ENCODE peak calls at places on chromosome 4, in nine cellular contexts. One of them, this sample, is unnamed.

GRCh38 chr4:118280501-118281218 is 72.1 kb downstream of the PRSS12 start:
- DNase-seq in prostate gland: peak; percentile 71
- DNase-seq in adrenal gland: peak; percentile 52
- DNase-seq in hepatocyte: peak; percentile 77
- DNase-seq in upper lobe of right lung: no peak
- DNase-seq in ovary: peak; percentile 27
- DNase-seq in CD4-positive, CD25-positive, alpha-beta regulatory T cell: peak; percentile 69
- DNase-seq in endothelial cell of umbilical vein: peak; percentile 72
- DNase-seq in BE2C: peak; percentile 64
- DNase-seq in this sample: peak; percentile 48

GRCh38 chr4:98928131-98928504 is 815 bp downstream of the EIF4E start:
- DNase-seq in BE2C: peak; percentile 89
- DNase-seq in upper lobe of right lung: peak; percentile 80
- DNase-seq in prostate gland: peak; percentile 79
- DNase-seq in CD4-positive, CD25-positive, alpha-beta regulatory T cell: peak; percentile 81
- DNase-seq in endothelial cell of umbilical vein: peak; percentile 82
- DNase-seq in adrenal gland: peak; percentile 80
- DNase-seq in hepatocyte: peak; percentile 89
- DNase-seq in ovary: peak; percentile 46
- DNase-seq in this sample: peak; percentile 74

GRCh38 chr4:186191266-186192067 is at the start of gene CYP4V2:
- DNase-seq in adrenal gland: peak; percentile 83
- DNase-seq in BE2C: peak; percentile 63
- DNase-seq in prostate gland: peak; percentile 66
- DNase-seq in hepatocyte: peak; percentile 88
- DNase-seq in ovary: peak; percentile 83
- DNase-seq in CD4-positive, CD25-positive, alpha-beta regulatory T cell: peak; percentile 94
- DNase-seq in endothelial cell of umbilical vein: peak; percentile 28
- DNase-seq in upper lobe of right lung: peak; percentile 94
- DNase-seq in this sample: peak; percentile 90

GRCh38 chr4:79872738-79873137 is 200.3 kb downstream of the ANTXR2 start:
- DNase-seq in ovary: no peak
- DNase-seq in endothelial cell of umbilical vein: no peak
- DNase-seq in upper lobe of right lung: no peak
- DNase-seq in hepatocyte: no peak
- DNase-seq in CD4-positive, CD25-positive, alpha-beta regulatory T cell: no peak
- DNase-seq in BE2C: no peak
- DNase-seq in adrenal gland: no peak
- DNase-seq in prostate gland: no peak
- DNase-seq in this sample: no peak

GRCh38 chr4:19566041-19566440 is 685.7 kb upstream of the SLIT2 start:
- DNase-seq in CD4-positive, CD25-positive, alpha-beta regulatory T cell: no peak
- DNase-seq in hepatocyte: no peak
- DNase-seq in ovary: no peak
- DNase-seq in adrenal gland: no peak
- DNase-seq in upper lobe of right lung: no peak
- DNase-seq in prostate gland: no peak
- DNase-seq in endothelial cell of umbilical vein: no peak
- DNase-seq in BE2C: no peak
- DNase-seq in this sample: no peak

GRCh38 chr4:158722291-158722916 is 792 bp downstream of the PPID start:
- DNase-seq in prostate gland: no peak
- DNase-seq in endothelial cell of umbilical vein: peak; percentile 51
- DNase-seq in BE2C: no peak
- DNase-seq in upper lobe of right lung: no peak
- DNase-seq in hepatocyte: peak; percentile 64
- DNase-seq in adrenal gland: peak; percentile 15
- DNase-seq in CD4-positive, CD25-positive, alpha-beta regulatory T cell: peak; percentile 35
- DNase-seq in ovary: no peak
- DNase-seq in this sample: peak; percentile 67

GRCh38 chr4:55933611-55934010 is 15.1 kb upstream of the CEP135 start:
- DNase-seq in hepatocyte: no peak
- DNase-seq in ovary: no peak
- DNase-seq in upper lobe of right lung: no peak
- DNase-seq in prostate gland: no peak
- DNase-seq in adrenal gland: no peak
- DNase-seq in CD4-positive, CD25-positive, alpha-beta regulatory T cell: no peak
- DNase-seq in BE2C: no peak
- DNase-seq in endothelial cell of umbilical vein: no peak
- DNase-seq in this sample: no peak

GRCh38 chr4:141022221-141022760 is 111.0 kb downstream of the RNF150 start:
- DNase-seq in ovary: no peak
- DNase-seq in endothelial cell of umbilical vein: no peak
- DNase-seq in CD4-positive, CD25-positive, alpha-beta regulatory T cell: no peak
- DNase-seq in BE2C: no peak
- DNase-seq in upper lobe of right lung: no peak
- DNase-seq in hepatocyte: no peak
- DNase-seq in adrenal gland: no peak
- DNase-seq in prostate gland: no peak
- DNase-seq in this sample: no peak

DNA sequence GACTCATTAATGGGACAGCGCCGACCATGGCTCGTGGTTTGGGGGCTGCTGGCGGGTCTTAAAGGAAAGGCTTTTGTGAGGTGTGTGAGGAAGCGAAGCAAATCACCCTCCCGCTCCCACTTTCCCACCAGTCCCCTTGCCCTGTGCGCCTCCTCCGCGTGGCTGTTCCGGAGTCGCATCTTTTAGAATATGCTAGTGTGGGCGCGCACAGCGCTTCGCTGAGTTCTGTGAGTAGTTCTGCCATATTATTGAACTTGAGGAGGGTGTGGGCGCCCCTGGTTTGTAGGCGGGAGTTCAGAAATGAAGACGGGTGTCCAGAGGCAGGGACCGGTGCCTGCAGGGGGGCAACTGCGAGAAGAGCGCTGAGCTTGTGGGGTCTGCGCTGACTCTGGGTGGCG is 49.1 kb downstream of the ZNF141 start:
- DNase-seq in upper lobe of right lung: no peak
- DNase-seq in prostate gland: no peak
- DNase-seq in adrenal gland: no peak
- DNase-seq in endothelial cell of umbilical vein: no peak
- DNase-seq in BE2C: no peak
- DNase-seq in hepatocyte: no peak
- DNase-seq in ovary: no peak
- DNase-seq in CD4-positive, CD25-positive, alpha-beta regulatory T cell: no peak
- DNase-seq in this sample: no peak
- H3K9me3 ChIP-seq in upper lobe of right lung: peaks cover 66% of the 10 kb centered on the region
- H3K9me3 ChIP-seq in prostate gland: no peaks in the 10 kb centered on the region
- H3K9me3 ChIP-seq in adrenal gland: no peaks in the 10 kb centered on the region
- H3K9me3 ChIP-seq in endothelial cell of umbilical vein: peaks cover 6% of the 10 kb centered on the region
- H3K9me3 ChIP-seq in BE2C: peaks cover 5% of the 10 kb centered on the region
- H3K9me3 ChIP-seq in hepatocyte: peaks cover 13% of the 10 kb centered on the region
- H3K9me3 ChIP-seq in ovary: peaks cover 41% of the 10 kb centered on the region
- H3K9me3 ChIP-seq in CD4-positive, CD25-positive, alpha-beta regulatory T cell: peaks cover 46% of the 10 kb centered on the region
- H3K9me3 ChIP-seq in this sample: no peaks in the 10 kb centered on the region

GRCh38 chr4:71187399-71188196 is 151.2 kb upstream of the SLC4A4 start:
- DNase-seq in adrenal gland: no peak
- DNase-seq in CD4-positive, CD25-positive, alpha-beta regulatory T cell: peak; percentile 21
- DNase-seq in upper lobe of right lung: peak; percentile 68
- DNase-seq in endothelial cell of umbilical vein: no peak
- DNase-seq in BE2C: peak; percentile 11
- DNase-seq in ovary: no peak
- DNase-seq in hepatocyte: peak; percentile 37
- DNase-seq in prostate gland: peak; percentile 35
- DNase-seq in this sample: peak; percentile 80

GRCh38 chr4:71186566-71187398 is 152.0 kb upstream of the SLC4A4 start:
- DNase-seq in adrenal gland: peak; percentile 7
- DNase-seq in hepatocyte: peak; percentile 78
- DNase-seq in prostate gland: peak; percentile 67
- DNase-seq in endothelial cell of umbilical vein: peak; percentile 28
- DNase-seq in CD4-positive, CD25-positive, alpha-beta regulatory T cell: no peak
- DNase-seq in ovary: no peak
- DNase-seq in BE2C: peak; percentile 15
- DNase-seq in upper lobe of right lung: peak; percentile 84
- DNase-seq in this sample: peak; percentile 70

GRCh38 chr4:71181332-71181731 is 157.5 kb upstream of the SLC4A4 start:
- DNase-seq in adrenal gland: no peak
- DNase-seq in endothelial cell of umbilical vein: no peak
- DNase-seq in upper lobe of right lung: no peak
- DNase-seq in prostate gland: no peak
- DNase-seq in CD4-positive, CD25-positive, alpha-beta regulatory T cell: no peak
- DNase-seq in ovary: no peak
- DNase-seq in BE2C: no peak
- DNase-seq in hepatocyte: no peak
- DNase-seq in this sample: no peak

GRCh38 chr4:71186257-71186565 is 152.6 kb upstream of the SLC4A4 start:
- DNase-seq in hepatocyte: no peak
- DNase-seq in endothelial cell of umbilical vein: no peak
- DNase-seq in adrenal gland: no peak
- DNase-seq in ovary: no peak
- DNase-seq in prostate gland: no peak
- DNase-seq in CD4-positive, CD25-positive, alpha-beta regulatory T cell: no peak
- DNase-seq in BE2C: no peak
- DNase-seq in upper lobe of right lung: no peak
- DNase-seq in this sample: no peak

GRCh38 chr4:71184195-71184781 is 154.5 kb upstream of the SLC4A4 start:
- DNase-seq in hepatocyte: peak; percentile 73
- DNase-seq in BE2C: peak; percentile 38
- DNase-seq in prostate gland: peak; percentile 60
- DNase-seq in adrenal gland: peak; percentile 58
- DNase-seq in ovary: no peak
- DNase-seq in upper lobe of right lung: no peak
- DNase-seq in endothelial cell of umbilical vein: peak; percentile 37
- DNase-seq in CD4-positive, CD25-positive, alpha-beta regulatory T cell: peak; percentile 69
- DNase-seq in this sample: peak; percentile 4
- H3K27me3 ChIP-seq in hepatocyte: peaks cover 15% of the 10 kb centered on the region
- H3K27me3 ChIP-seq in BE2C: peaks cover 50% of the 10 kb centered on the region
- H3K27me3 ChIP-seq in prostate gland: no peaks in the 10 kb centered on the region
- H3K27me3 ChIP-seq in adrenal gland: peaks cover 6% of the 10 kb centered on the region
- H3K27me3 ChIP-seq in ovary: no peaks in the 10 kb centered on the region
- H3K27me3 ChIP-seq in upper lobe of right lung: peaks cover 5% of the 10 kb centered on the region
- H3K27me3 ChIP-seq in endothelial cell of umbilical vein: peaks cover 49% of the 10 kb centered on the region
- H3K27me3 ChIP-seq in CD4-positive, CD25-positive, alpha-beta regulatory T cell: peaks cover 37% of the 10 kb centered on the region
- H3K27me3 ChIP-seq in this sample: no peaks in the 10 kb centered on the region

DNA sequence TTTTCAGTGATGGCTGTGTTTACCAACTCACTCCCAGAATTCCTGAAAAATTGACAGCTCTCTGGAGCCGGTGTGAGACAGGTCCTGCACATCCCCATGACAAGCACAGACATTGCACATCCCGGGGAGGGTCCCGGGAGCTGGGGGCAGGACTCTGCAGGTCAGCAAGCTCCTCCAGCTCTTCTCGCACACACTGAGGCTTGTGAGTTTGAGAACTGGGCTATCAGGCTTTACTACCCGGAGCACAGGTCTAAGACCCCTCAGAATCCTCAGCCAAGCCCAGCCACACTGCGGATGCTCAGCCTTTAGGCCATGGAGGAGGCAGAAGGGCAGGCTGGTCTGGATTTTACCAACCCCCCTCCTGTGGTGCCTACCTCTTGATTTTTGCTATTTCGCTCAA is 5.6 kb upstream of the CLDN24 start:
- DNase-seq in hepatocyte: no peak
- DNase-seq in adrenal gland: no peak
- DNase-seq in prostate gland: no peak
- DNase-seq in endothelial cell of umbilical vein: no peak
- DNase-seq in CD4-positive, CD25-positive, alpha-beta regulatory T cell: no peak
- DNase-seq in BE2C: no peak
- DNase-seq in ovary: no peak
- DNase-seq in upper lobe of right lung: peak; percentile 34
- DNase-seq in this sample: no peak
- H3K9me3 ChIP-seq in hepatocyte: peaks cover 5% of the 10 kb centered on the region
- H3K9me3 ChIP-seq in adrenal gland: no peaks in the 10 kb centered on the region
- H3K9me3 ChIP-seq in prostate gland: no peaks in the 10 kb centered on the region
- H3K9me3 ChIP-seq in endothelial cell of umbilical vein: no peaks in the 10 kb centered on the region
- H3K9me3 ChIP-seq in CD4-positive, CD25-positive, alpha-beta regulatory T cell: no peaks in the 10 kb centered on the region
- H3K9me3 ChIP-seq in BE2C: no peaks in the 10 kb centered on the region
- H3K9me3 ChIP-seq in ovary: no peaks in the 10 kb centered on the region
- H3K9me3 ChIP-seq in upper lobe of right lung: no peaks in the 10 kb centered on the region
- H3K9me3 ChIP-seq in this sample: peaks cover 2% of the 10 kb centered on the region

DNA sequence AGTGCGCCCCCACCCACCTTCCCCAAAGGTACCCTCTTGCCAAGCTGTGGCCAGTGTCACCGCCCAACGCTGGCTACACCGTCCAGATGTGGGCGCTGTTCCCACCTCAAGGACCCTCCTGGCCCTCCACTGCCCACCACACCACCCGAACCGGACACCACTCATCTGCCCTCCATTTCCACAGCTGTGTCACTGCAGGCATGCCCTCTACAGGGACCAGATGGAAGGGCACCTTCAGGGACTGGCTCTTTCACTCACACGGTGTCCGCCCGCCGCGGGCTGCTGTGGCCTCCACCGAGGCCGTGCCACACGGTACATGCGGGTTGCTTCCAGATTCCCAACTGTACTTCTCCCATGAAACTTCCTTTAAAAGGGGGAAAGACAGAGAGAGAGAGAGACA is 87.7 kb downstream of the FAM53A start:
- DNase-seq in hepatocyte: no peak
- DNase-seq in upper lobe of right lung: peak; percentile 34
- DNase-seq in CD4-positive, CD25-positive, alpha-beta regulatory T cell: no peak
- DNase-seq in endothelial cell of umbilical vein: no peak
- DNase-seq in BE2C: no peak
- DNase-seq in prostate gland: no peak
- DNase-seq in ovary: no peak
- DNase-seq in adrenal gland: no peak
- DNase-seq in this sample: no peak
- H3K27me3 ChIP-seq in hepatocyte: no peaks in the 10 kb centered on the region
- H3K27me3 ChIP-seq in upper lobe of right lung: peaks cover 6% of the 10 kb centered on the region
- H3K27me3 ChIP-seq in CD4-positive, CD25-positive, alpha-beta regulatory T cell: peaks cover under 1% of the 10 kb centered on the region
- H3K27me3 ChIP-seq in endothelial cell of umbilical vein: no peaks in the 10 kb centered on the region
- H3K27me3 ChIP-seq in BE2C: peaks cover 32% of the 10 kb centered on the region
- H3K27me3 ChIP-seq in prostate gland: no peaks in the 10 kb centered on the region
- H3K27me3 ChIP-seq in ovary: no peaks in the 10 kb centered on the region
- H3K27me3 ChIP-seq in adrenal gland: peaks cover 14% of the 10 kb centered on the region
- H3K27me3 ChIP-seq in this sample: no peaks in the 10 kb centered on the region

GRCh38 chr4:85951-86350 is 32.8 kb downstream of the ZNF595 start:
- DNase-seq in adrenal gland: no peak
- DNase-seq in BE2C: no peak
- DNase-seq in CD4-positive, CD25-positive, alpha-beta regulatory T cell: no peak
- DNase-seq in prostate gland: no peak
- DNase-seq in endothelial cell of umbilical vein: no peak
- DNase-seq in hepatocyte: no peak
- DNase-seq in upper lobe of right lung: no peak
- DNase-seq in ovary: no peak
- DNase-seq in this sample: no peak
- H3K9me3 ChIP-seq in adrenal gland: peaks cover 4% of the 10 kb centered on the region
- H3K9me3 ChIP-seq in BE2C: no peaks in the 10 kb centered on the region
- H3K9me3 ChIP-seq in CD4-positive, CD25-positive, alpha-beta regulatory T cell: peaks cover 74% of the 10 kb centered on the region
- H3K9me3 ChIP-seq in prostate gland: peaks cover 11% of the 10 kb centered on the region
- H3K9me3 ChIP-seq in endothelial cell of umbilical vein: peaks cover 18% of the 10 kb centered on the region
- H3K9me3 ChIP-seq in hepatocyte: peaks cover 85% of the 10 kb centered on the region
- H3K9me3 ChIP-seq in upper lobe of right lung: peaks cover 98% of the 10 kb centered on the region
- H3K9me3 ChIP-seq in ovary: peaks cover 46% of the 10 kb centered on the region
- H3K9me3 ChIP-seq in this sample: peaks cover 41% of the 10 kb centered on the region